ENCODE peak calls at places on chromosomes 11 and 22, in five cellular contexts. W, K, E, R and X are unnamed samples.

GRCh38 chr22:30649430-30650007 is 13.9 kb downstream of the SLC35E4 start:
- DNase-seq in W (peak), R (no peak), E (no peak), K (peak), X (no peak)

GRCh38 chr22:33519140-33519973 is 400.9 kb downstream of the LARGE1 start:
- DNase-seq in E (peak), K (peak), W (no peak), R (peak), X (peak)

GRCh38 chr11:31956310-31956709 is 134.6 kb upstream of the RCN1 start:
- DNase-seq in W (no peak), K (no peak), E (no peak), R (no peak), X (no peak)

GRCh38 chr11:35116762-35117588 is 22.0 kb upstream of the CD44 start:
- DNase-seq in R (no peak), K (no peak), W (no peak), E (no peak), X (no peak)

GRCh38 chr22:25098445-25099081 is 101.1 kb upstream of the CRYBB3 start:
- DNase-seq in K (no peak), W (no peak), E (no peak), R (no peak), X (no peak)

GRCh38 chr11:17588721-17589120 is 41.7 kb downstream of the OTOG start:
- DNase-seq in W (no peak), E (no peak), R (no peak), K (no peak), X (no peak)

GRCh38 chr22:42270178-42270511 is 308 bp downstream of the TCF20 start:
- DNase-seq in K (no peak), W (no peak), E (no peak), R (no peak), X (peak)

GRCh38 chr11:8777907-8778767 is 95.5 kb downstream of the RPL27A start:
- DNase-seq in E (no peak), W (no peak), R (no peak), K (no peak), X (no peak)

GRCh38 chr11:65493367-65494176 is 5.3 kb upstream of the MALAT1 start:
- DNase-seq in E (peak), W (no peak), K (peak), R (peak), X (no peak)

GRCh38 chr11:45413156-45413833 is 127.2 kb upstream of the SYT13 start:
- DNase-seq in E (no peak), K (no peak), R (no peak), W (no peak), X (no peak)

GRCh38 chr22:17988800-17989513 is 35.4 kb downstream of the MICAL3 start:
- DNase-seq in E (no peak), W (no peak), K (no peak), R (no peak), X (no peak)

GRCh38 chr22:30694638-30695350 is at the start of gene OSBP2:
- DNase-seq in E (no peak), K (peak), W (peak), R (no peak), X (peak)

GRCh38 chr22:19106886-19107729 is 15.1 kb downstream of the DGCR2 start:
- DNase-seq in E (no peak), W (no peak), K (no peak), R (no peak), X (no peak)

GRCh38 chr11:8832571-8833260 is 78.3 kb upstream of the AKIP1 start:
- DNase-seq in E (no peak), K (peak), W (no peak), R (peak), X (peak)

GRCh38 chr22:37139762-37140161 is 10.0 kb downstream of the IL2RB start:
- DNase-seq in K (no peak), R (no peak), W (peak), E (no peak), X (no peak)

GRCh38 chr22:41608386-41608785 is 12.5 kb downstream of the DESI1 start:
- DNase-seq in R (no peak), W (no peak), E (no peak), K (no peak), X (no peak)

GRCh38 chr11:94183886-94184264 is 55.2 kb downstream of the PANX1 start:
- DNase-seq in W (peak), K (peak), E (peak), R (no peak), X (peak)

GRCh38 chr22:45198463-45198795 is 34.7 kb downstream of the NUP50 start:
- DNase-seq in K (no peak), E (no peak), R (no peak), W (no peak), X (no peak)

GRCh38 chr11:37402663-37403062 is 804.6 kb upstream of the RAG2 start:
- DNase-seq in K (no peak), W (no peak), E (no peak), R (no peak), X (no peak)

GRCh38 chr11:67666676-67667489 is 7.5 kb downstream of the ALDH3B2 start:
- DNase-seq in W (no peak), K (no peak), E (no peak), R (no peak), X (no peak)

GRCh38 chr22:31575190-31575589 is 78.9 kb downstream of the SFI1 start:
- DNase-seq in K (no peak), E (peak), W (no peak), R (no peak), X (no peak)

GRCh38 chr11:65766535-65766934 is 14.2 kb downstream of the AP5B1 start:
- DNase-seq in E (no peak), K (no peak), R (peak), W (no peak), X (no peak)

GRCh38 chr11:77411717-77412441 is 62.0 kb downstream of the PAK1 start:
- DNase-seq in W (peak), R (peak), E (peak), K (peak), X (peak)

GRCh38 chr11:126288237-126288636 is 5.3 kb downstream of the TIRAP start:
- DNase-seq in W (no peak), R (no peak), E (no peak), K (no peak), X (no peak)

GRCh38 chr22:30214703-30215405 is 31.7 kb downstream of the LIF start:
- DNase-seq in W (no peak), R (no peak), K (no peak), E (no peak), X (peak)

GRCh38 chr11:28616566-28616965 is 508.4 kb downstream of the METTL15 start:
- DNase-seq in E (no peak), R (no peak), W (no peak), K (no peak), X (no peak)

GRCh38 chr11:108713076-108713790 is 48.4 kb downstream of the DDX10 start:
- DNase-seq in E (no peak), R (no peak), W (no peak), K (peak), X (no peak)

GRCh38 chr22:21710156-21710555 is 25.4 kb downstream of the YPEL1 start:
- DNase-seq in K (no peak), W (no peak), E (no peak), R (no peak), X (no peak)

GRCh38 chr11:118792642-118793124 is 1.7 kb upstream of the DDX6 start:
- DNase-seq in W (peak), K (peak), R (peak), E (peak), X (peak)